ENCODE peak calls at places on chromosomes 13 and 19, in four cellular contexts. One of them, this sample, is unnamed.
A peak's percentile ranks its signal among the peaks of the same experiment; 100 is the strongest.

GRCh38 chr13:24997367-24997967 is 98.5 kb upstream of the PABPC3 start:
- DNase-seq in neural progenitor cell: peak; percentile 46
- DNase-seq in CD8-positive, alpha-beta T cell: no peak
- DNase-seq in tibial artery: no peak
- DNase-seq in this sample: no peak

GRCh38 chr13:38341149-38341692 is 8.4 kb upstream of the UFM1 start:
- DNase-seq in neural progenitor cell: no peak
- DNase-seq in CD8-positive, alpha-beta T cell: no peak
- DNase-seq in tibial artery: no peak
- DNase-seq in this sample: no peak

GRCh38 chr19:2434267-2434666 is 6.9 kb upstream of the TIMM13 start:
- DNase-seq in neural progenitor cell: no peak
- DNase-seq in tibial artery: no peak
- DNase-seq in CD8-positive, alpha-beta T cell: no peak
- DNase-seq in this sample: no peak

GRCh38 chr13:73061478-73062275 is 2.9 kb downstream of the KLF5 start:
- DNase-seq in tibial artery: no peak
- DNase-seq in neural progenitor cell: no peak
- DNase-seq in CD8-positive, alpha-beta T cell: no peak
- DNase-seq in this sample: no peak

GRCh38 chr13:87872813-87873212 is 201.6 kb downstream of the SLITRK5 start:
- DNase-seq in tibial artery: no peak
- DNase-seq in neural progenitor cell: no peak
- DNase-seq in CD8-positive, alpha-beta T cell: no peak
- DNase-seq in this sample: no peak

GRCh38 chr13:73879346-73880020 is 254.7 kb downstream of the KLF12 start:
- DNase-seq in CD8-positive, alpha-beta T cell: no peak
- DNase-seq in tibial artery: no peak
- DNase-seq in neural progenitor cell: no peak
- DNase-seq in this sample: no peak

GRCh38 chr13:74250738-74251190 is 116.6 kb upstream of the KLF12 start:
- DNase-seq in tibial artery: no peak
- DNase-seq in neural progenitor cell: no peak
- DNase-seq in CD8-positive, alpha-beta T cell: no peak
- DNase-seq in this sample: no peak

GRCh38 chr19:1081301-1082164 is 13.6 kb downstream of the POLR2E start:
- DNase-seq in CD8-positive, alpha-beta T cell: no peak
- DNase-seq in tibial artery: no peak
- DNase-seq in neural progenitor cell: peak; percentile 76
- DNase-seq in this sample: no peak

GRCh38 chr19:21496876-21497275 is 8.5 kb upstream of the ZNF429 start:
- DNase-seq in neural progenitor cell: no peak
- DNase-seq in CD8-positive, alpha-beta T cell: no peak
- DNase-seq in tibial artery: no peak
- DNase-seq in this sample: no peak

GRCh38 chr19:590396-590745 is 690 bp downstream of the HCN2 start:
- DNase-seq in neural progenitor cell: peak; percentile 66
- DNase-seq in tibial artery: no peak
- DNase-seq in CD8-positive, alpha-beta T cell: no peak
- DNase-seq in this sample: no peak

GRCh38 chr19:40143612-40144011 is 47.6 kb upstream of the MAP3K10 start:
- DNase-seq in CD8-positive, alpha-beta T cell: peak; percentile 22
- DNase-seq in neural progenitor cell: no peak
- DNase-seq in tibial artery: no peak
- DNase-seq in this sample: no peak

GRCh38 chr19:2494447-2495129 is 18.7 kb downstream of the GADD45B start:
- DNase-seq in neural progenitor cell: peak; percentile 75
- DNase-seq in tibial artery: peak; percentile 96
- DNase-seq in CD8-positive, alpha-beta T cell: peak; percentile 40
- DNase-seq in this sample: no peak

GRCh38 chr19:3062165-3063105 is at the start of gene TLE5:
- DNase-seq in tibial artery: peak; percentile 76
- DNase-seq in CD8-positive, alpha-beta T cell: peak; percentile 68
- DNase-seq in neural progenitor cell: peak; percentile 80
- DNase-seq in this sample: no peak

GRCh38 chr19:17803264-17803896 is 8.4 kb downstream of the B3GNT3 start:
- DNase-seq in neural progenitor cell: peak; percentile 1
- DNase-seq in CD8-positive, alpha-beta T cell: peak; percentile 19
- DNase-seq in tibial artery: no peak
- DNase-seq in this sample: no peak

GRCh38 chr13:27542220-27542619 is 78.1 kb downstream of the LNX2 start:
- DNase-seq in CD8-positive, alpha-beta T cell: no peak
- DNase-seq in tibial artery: no peak
- DNase-seq in neural progenitor cell: no peak
- DNase-seq in this sample: no peak

GRCh38 chr13:36819811-36820140 is 754 bp downstream of the RFXAP start:
- DNase-seq in tibial artery: no peak
- DNase-seq in neural progenitor cell: peak; percentile 61
- DNase-seq in CD8-positive, alpha-beta T cell: peak; percentile 6
- DNase-seq in this sample: no peak

GRCh38 chr13:26979334-26979733 is 192.3 kb downstream of the USP12 start:
- DNase-seq in neural progenitor cell: no peak
- DNase-seq in tibial artery: no peak
- DNase-seq in CD8-positive, alpha-beta T cell: no peak
- DNase-seq in this sample: no peak

GRCh38 chr19:4980087-4980486 is 11.2 kb downstream of the KDM4B start:
- DNase-seq in tibial artery: no peak
- DNase-seq in neural progenitor cell: no peak
- DNase-seq in CD8-positive, alpha-beta T cell: no peak
- DNase-seq in this sample: no peak

GRCh38 chr13:41007359-41008118 is 11.6 kb downstream of the ELF1 start:
- DNase-seq in CD8-positive, alpha-beta T cell: no peak
- DNase-seq in neural progenitor cell: peak; percentile 34
- DNase-seq in tibial artery: no peak
- DNase-seq in this sample: no peak

GRCh38 chr13:111929036-111929616 is 137.8 kb upstream of the SOX1 start:
- DNase-seq in CD8-positive, alpha-beta T cell: no peak
- DNase-seq in tibial artery: peak; percentile 41
- DNase-seq in neural progenitor cell: no peak
- DNase-seq in this sample: no peak

GRCh38 chr19:19493841-19494546 is 21.4 kb downstream of the TSSK6 start:
- DNase-seq in CD8-positive, alpha-beta T cell: no peak
- DNase-seq in neural progenitor cell: no peak
- DNase-seq in tibial artery: no peak
- DNase-seq in this sample: no peak

GRCh38 chr13:46687810-46688209 is 109.2 kb downstream of the ESD start:
- DNase-seq in neural progenitor cell: no peak
- DNase-seq in tibial artery: no peak
- DNase-seq in CD8-positive, alpha-beta T cell: no peak
- DNase-seq in this sample: no peak

GRCh38 chr13:20997301-20998061 is 63.9 kb downstream of the LATS2 start:
- DNase-seq in tibial artery: no peak
- DNase-seq in neural progenitor cell: no peak
- DNase-seq in CD8-positive, alpha-beta T cell: no peak
- DNase-seq in this sample: no peak

GRCh38 chr19:36113895-36114762 is 546 bp downstream of the POLR2I start:
- DNase-seq in tibial artery: peak; percentile 81
- DNase-seq in neural progenitor cell: peak; percentile 45
- DNase-seq in CD8-positive, alpha-beta T cell: no peak
- DNase-seq in this sample: no peak

GRCh38 chr13:94778585-94778984 is 66.2 kb upstream of the SOX21 start:
- DNase-seq in tibial artery: no peak
- DNase-seq in CD8-positive, alpha-beta T cell: no peak
- DNase-seq in neural progenitor cell: no peak
- DNase-seq in this sample: no peak

GRCh38 chr13:19181621-19182485 is at the start of gene TUBA3C:
- DNase-seq in tibial artery: no peak
- DNase-seq in neural progenitor cell: no peak
- DNase-seq in CD8-positive, alpha-beta T cell: no peak
- DNase-seq in this sample: peak; percentile 52

GRCh38 chr19:7636317-7636690 is 606 bp upstream of the STXBP2 start:
- DNase-seq in CD8-positive, alpha-beta T cell: no peak
- DNase-seq in tibial artery: no peak
- DNase-seq in neural progenitor cell: no peak
- DNase-seq in this sample: no peak

GRCh38 chr19:38721977-38722773 is 22.1 kb downstream of the CAPN12 start:
- DNase-seq in tibial artery: no peak
- DNase-seq in neural progenitor cell: peak; percentile 48
- DNase-seq in CD8-positive, alpha-beta T cell: no peak
- DNase-seq in this sample: no peak

GRCh38 chr19:29831041-29831548 is 19.3 kb downstream of the CCNE1 start:
- DNase-seq in CD8-positive, alpha-beta T cell: peak; percentile 54
- DNase-seq in neural progenitor cell: no peak
- DNase-seq in tibial artery: peak; percentile 32
- DNase-seq in this sample: no peak

GRCh38 chr19:2254052-2254872 is 2.0 kb downstream of the JSRP1 start:
- DNase-seq in neural progenitor cell: peak; percentile 84
- DNase-seq in tibial artery: no peak
- DNase-seq in CD8-positive, alpha-beta T cell: no peak
- DNase-seq in this sample: peak; percentile 78

GRCh38 chr19:3683866-3684816 is 16.1 kb downstream of the PIP5K1C start:
- DNase-seq in CD8-positive, alpha-beta T cell: no peak
- DNase-seq in neural progenitor cell: no peak
- DNase-seq in tibial artery: no peak
- DNase-seq in this sample: no peak

GRCh38 chr19:1411255-1412191 is 4.1 kb downstream of the DAZAP1 start:
- DNase-seq in tibial artery: no peak
- DNase-seq in neural progenitor cell: no peak
- DNase-seq in CD8-positive, alpha-beta T cell: peak; percentile 25
- DNase-seq in this sample: no peak

GRCh38 chr13:49791753-49792549 is 531 bp downstream of the KPNA3 start:
- DNase-seq in neural progenitor cell: peak; percentile 66
- DNase-seq in CD8-positive, alpha-beta T cell: peak; percentile 32
- DNase-seq in tibial artery: peak; percentile 71
- DNase-seq in this sample: peak; percentile 75

GRCh38 chr13:50535050-50535449 is 308.4 kb downstream of the DLEU7 start:
- DNase-seq in neural progenitor cell: no peak
- DNase-seq in CD8-positive, alpha-beta T cell: no peak
- DNase-seq in tibial artery: no peak
- DNase-seq in this sample: no peak

GRCh38 chr13:48266967-48267639 is 34.1 kb downstream of the ITM2B start:
- DNase-seq in tibial artery: no peak
- DNase-seq in neural progenitor cell: no peak
- DNase-seq in CD8-positive, alpha-beta T cell: no peak
- DNase-seq in this sample: no peak

GRCh38 chr13:94933230-94933751 is 220.9 kb upstream of the SOX21 start:
- DNase-seq in tibial artery: no peak
- DNase-seq in CD8-positive, alpha-beta T cell: no peak
- DNase-seq in neural progenitor cell: no peak
- DNase-seq in this sample: no peak

GRCh38 chr19:35963514-35963913 is 27.3 kb downstream of the LRFN3 start:
- DNase-seq in tibial artery: no peak
- DNase-seq in neural progenitor cell: peak; percentile 91
- DNase-seq in CD8-positive, alpha-beta T cell: no peak
- DNase-seq in this sample: no peak

GRCh38 chr19:4327252-4327876 is 11.3 kb downstream of the STAP2 start:
- DNase-seq in tibial artery: peak; percentile 85
- DNase-seq in neural progenitor cell: peak; percentile 94
- DNase-seq in CD8-positive, alpha-beta T cell: peak; percentile 56
- DNase-seq in this sample: peak; percentile 84

GRCh38 chr19:49408816-49409440 is 14.3 kb downstream of the PTH2 start:
- DNase-seq in CD8-positive, alpha-beta T cell: no peak
- DNase-seq in tibial artery: no peak
- DNase-seq in neural progenitor cell: no peak
- DNase-seq in this sample: no peak

DNA sequence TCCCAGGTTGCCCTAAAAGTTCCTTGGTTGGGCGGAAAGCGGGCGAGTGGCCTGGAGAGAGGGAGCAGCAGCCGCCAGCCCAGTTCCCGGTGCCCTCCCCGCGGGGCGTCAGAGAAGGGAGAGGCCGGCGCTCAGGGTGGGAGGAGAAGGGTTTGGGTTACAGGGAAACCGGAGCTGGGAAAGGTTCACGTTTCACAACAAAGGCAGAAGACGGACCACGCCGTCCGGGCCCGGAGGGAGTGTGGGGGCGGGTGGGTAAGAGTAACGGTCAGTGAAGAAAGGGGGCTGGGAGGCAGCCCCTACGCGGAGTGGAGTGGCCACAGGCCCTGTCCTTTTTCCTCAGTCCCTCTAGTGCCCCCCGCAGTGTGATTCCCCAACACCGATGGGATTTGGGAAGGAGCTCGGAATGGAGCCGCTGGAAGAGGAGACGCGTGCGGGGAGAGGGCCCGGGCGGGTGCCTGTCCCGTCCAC is 1.6 kb downstream of the SIX5 start:
- DNase-seq in CD8-positive, alpha-beta T cell: no peak
- DNase-seq in neural progenitor cell: peak; percentile 88
- DNase-seq in tibial artery: peak; percentile 95
- DNase-seq in this sample: peak; percentile 82
- TF ChIP-seq CTCF in CD8-positive, alpha-beta T cell: no peak
- TF ChIP-seq CTCF in neural progenitor cell: no peak
- TF ChIP-seq CTCF in tibial artery: no peak
- TF ChIP-seq CTCF in this sample: no peak

GRCh38 chr19:33868821-33869412 is 72.2 kb downstream of the KCTD15 start:
- DNase-seq in CD8-positive, alpha-beta T cell: no peak
- DNase-seq in neural progenitor cell: peak; percentile 50
- DNase-seq in tibial artery: no peak
- DNase-seq in this sample: peak; percentile 72
- TF ChIP-seq CTCF in CD8-positive, alpha-beta T cell: no peak
- TF ChIP-seq CTCF in neural progenitor cell: no peak
- TF ChIP-seq CTCF in tibial artery: no peak
- TF ChIP-seq CTCF in this sample: no peak

DNA sequence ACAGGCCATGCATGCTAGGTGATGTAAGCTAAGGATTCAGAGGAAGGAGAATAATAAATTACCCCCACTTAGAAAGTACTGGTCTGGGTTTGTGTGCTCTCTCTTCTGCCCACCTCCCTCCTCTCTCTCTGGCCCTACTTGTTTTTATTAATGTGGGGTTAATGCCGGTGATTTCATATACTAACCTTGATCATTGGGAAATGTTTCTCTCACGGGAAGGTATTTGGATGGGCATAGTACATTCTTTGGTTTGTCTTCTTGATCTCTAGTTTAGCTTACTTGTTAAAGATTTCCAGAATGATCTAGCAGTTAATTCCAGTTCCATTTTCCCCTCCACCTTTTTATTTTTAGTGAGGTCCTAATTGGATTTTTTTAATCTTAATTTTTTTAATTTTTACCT is 24.6 kb downstream of the ARHGAP35 start:
- DNase-seq in neural progenitor cell: no peak
- DNase-seq in CD8-positive, alpha-beta T cell: no peak
- DNase-seq in tibial artery: no peak
- DNase-seq in this sample: no peak
- TF ChIP-seq CTCF in neural progenitor cell: no peak
- TF ChIP-seq CTCF in CD8-positive, alpha-beta T cell: no peak
- TF ChIP-seq CTCF in tibial artery: no peak
- TF ChIP-seq CTCF in this sample: no peak

GRCh38 chr13:99959538-99960230 is 11.9 kb downstream of the ZIC5 start:
- DNase-seq in neural progenitor cell: peak; percentile 68
- DNase-seq in CD8-positive, alpha-beta T cell: no peak
- DNase-seq in tibial artery: no peak
- DNase-seq in this sample: no peak
- TF ChIP-seq CTCF in neural progenitor cell: peak; percentile 80
- TF ChIP-seq CTCF in CD8-positive, alpha-beta T cell: no peak
- TF ChIP-seq CTCF in tibial artery: no peak
- TF ChIP-seq CTCF in this sample: peak; percentile 72

GRCh38 chr19:10471909-10472308 is 31.2 kb downstream of the KEAP1 start:
- DNase-seq in tibial artery: no peak
- DNase-seq in neural progenitor cell: no peak
- DNase-seq in CD8-positive, alpha-beta T cell: no peak
- DNase-seq in this sample: no peak
- TF ChIP-seq CTCF in tibial artery: no peak
- TF ChIP-seq CTCF in neural progenitor cell: peak; percentile 45
- TF ChIP-seq CTCF in CD8-positive, alpha-beta T cell: peak; percentile 29
- TF ChIP-seq CTCF in this sample: peak; percentile 65

GRCh38 chr19:45584332-45585157 is at the start of gene OPA3:
- DNase-seq in tibial artery: peak; percentile 100
- DNase-seq in CD8-positive, alpha-beta T cell: peak; percentile 97
- DNase-seq in neural progenitor cell: peak; percentile 100
- DNase-seq in this sample: peak; percentile 98
- TF ChIP-seq CTCF in tibial artery: no peak
- TF ChIP-seq CTCF in CD8-positive, alpha-beta T cell: no peak
- TF ChIP-seq CTCF in neural progenitor cell: peak; percentile 59
- TF ChIP-seq CTCF in this sample: peak; percentile 59

GRCh38 chr13:69623973-69624372 is 483.7 kb upstream of the ATXN8OS start:
- DNase-seq in CD8-positive, alpha-beta T cell: no peak
- DNase-seq in tibial artery: no peak
- DNase-seq in neural progenitor cell: no peak
- DNase-seq in this sample: no peak
- TF ChIP-seq CTCF in CD8-positive, alpha-beta T cell: no peak
- TF ChIP-seq CTCF in tibial artery: no peak
- TF ChIP-seq CTCF in neural progenitor cell: no peak
- TF ChIP-seq CTCF in this sample: no peak

This sample was measured in type B pancreatic cell.